ENCODE peak calls at places on chromosomes 3 and 15, in seven cellular contexts. W is GDM1; S is AG09319; V is activated CD4-positive, alpha-beta T cell treated with anti-CD3 and anti-CD28 coated beads for 24 hours; R is HTR-8/SVneo; Y is aorta; U is HuH-7.5. I is an unnamed sample.

GRCh38 chr15:39458131-39458530 is 122.7 kb upstream of the THBS1 start:
- DNase-seq in W (no peak), S (no peak), V (no peak), R (no peak), Y (no peak), U (no peak), I (no peak)

GRCh38 chr15:57824186-57824585 is 117.7 kb downstream of the POLR2M start:
- DNase-seq in W (no peak), S (no peak), V (no peak), R (no peak), Y (no peak), U (no peak), I (no peak)

GRCh38 chr15:99386429-99386828 is 135.1 kb downstream of the LRRC28 start:
- DNase-seq in W (no peak), S (no peak), V (no peak), R (no peak), Y (no peak), U (no peak), I (no peak)

GRCh38 chr3:56467108-56467507 is 1.2 kb downstream of the ERC2 start:
- DNase-seq in W (no peak), S (peak; percentile 1), V (peak; percentile 14), R (peak; percentile 81), Y (no peak), U (peak; percentile 55), I (no peak)

GRCh38 chr3:170425491-170426239 is 7.0 kb downstream of the CLDN11 start:
- DNase-seq in W (no peak), S (no peak), V (no peak), R (no peak), Y (no peak), U (peak; percentile 68), I (no peak)

GRCh38 chr3:107943860-107944543 is 146.8 kb downstream of the CD47 start:
- DNase-seq in W (no peak), S (no peak), V (no peak), R (no peak), Y (no peak), U (no peak), I (no peak)

GRCh38 chr3:49673131-49673714 is 928 bp upstream of the APEH start:
- DNase-seq in W (no peak), S (no peak), V (peak; percentile 30), R (no peak), Y (no peak), U (no peak), I (no peak)

GRCh38 chr15:26864664-26865191 is 2.1 kb upstream of the GABRA5 start:
- DNase-seq in W (peak; percentile 7), S (no peak), V (no peak), R (no peak), Y (no peak), U (peak; percentile 43), I (no peak)

GRCh38 chr3:147960791-147961190 is 551.6 kb downstream of the ZIC1 start:
- DNase-seq in W (no peak), S (no peak), V (no peak), R (no peak), Y (no peak), U (no peak), I (no peak)

GRCh38 chr15:45635191-45635638 is 386 bp downstream of the SQOR start:
- DNase-seq in W (no peak), S (no peak), V (peak; percentile 45), R (no peak), Y (peak; percentile 92), U (peak; percentile 19), I (peak; percentile 83)